ENCODE peak calls at places on chromosomes 1 and 21, in nine cellular contexts. A is mesenchymal stem cell; G is GM23338; Y is left ventricle myocardium inferior; O is heart right ventricle; K is MM.1S; X is effector memory CD4-positive, alpha-beta T cell; D is GM23248; V is fibroblast of lung. U is an unnamed sample.
A peak's percentile ranks its signal among the peaks of the same experiment; 100 is the strongest.

GRCh38 chr1:108107658-108108057 is 92.5 kb downstream of the SLC25A24 start:
- DNase-seq in X (no peak), A (peak; percentile 61), K (no peak), D (peak; percentile 88), O (no peak), G (no peak), Y (no peak), V (peak; percentile 14), U (no peak)

GRCh38 chr21:42243026-42243425 is 24.1 kb downstream of the ABCG1 start:
- DNase-seq in K (no peak), G (no peak), A (no peak), O (no peak), V (no peak), Y (no peak), D (no peak), X (no peak), U (no peak)

GRCh38 chr1:65959896-65960295 is 167.2 kb downstream of the PDE4B start:
- DNase-seq in O (no peak), V (peak; percentile 76), X (no peak), D (no peak), K (no peak), Y (no peak), G (no peak), A (no peak), U (no peak)

GRCh38 chr1:50272923-50273322 is 150.3 kb downstream of the DMRTA2 start:
- DNase-seq in A (no peak), X (no peak), V (no peak), K (no peak), D (no peak), O (no peak), Y (no peak), G (no peak), U (no peak)

GRCh38 chr1:8203551-8203950 is 114.4 kb upstream of the SLC45A1 start:
- DNase-seq in K (no peak), O (no peak), D (no peak), G (no peak), X (no peak), A (no peak), V (no peak), Y (no peak), U (peak; percentile 31)

GRCh38 chr1:230274254-230274653 is 151.9 kb downstream of the PGBD5 start:
- DNase-seq in D (no peak), V (no peak), Y (no peak), O (no peak), A (no peak), X (no peak), K (no peak), G (no peak), U (peak; percentile 72)

GRCh38 chr21:42538479-42539275 is 25.0 kb downstream of the SLC37A1 start:
- DNase-seq in O (no peak), G (no peak), X (no peak), D (no peak), K (no peak), A (no peak), V (no peak), Y (no peak), U (no peak)

GRCh38 chr1:38077523-38078147 is 31.0 kb upstream of the POU3F1 start:
- DNase-seq in A (no peak), K (no peak), D (peak; percentile 43), Y (no peak), X (no peak), G (no peak), V (peak; percentile 24), O (no peak), U (no peak)

GRCh38 chr21:43266534-43266933 is 97.7 kb downstream of the CRYAA start:
- DNase-seq in X (no peak), O (no peak), Y (no peak), K (no peak), G (no peak), A (peak; percentile 31), D (peak; percentile 57), V (no peak), U (no peak)

GRCh38 chr21:39176312-39176711 is 6.9 kb downstream of the PSMG1 start:
- DNase-seq in O (no peak), K (no peak), V (peak; percentile 16), G (no peak), X (no peak), D (peak; percentile 11), A (peak; percentile 63), Y (no peak), U (no peak)

GRCh38 chr21:41868062-41868710 is 11.0 kb downstream of the PRDM15 start:
- DNase-seq in K (peak; percentile 97), D (peak; percentile 72), G (no peak), X (no peak), V (no peak), O (no peak), Y (no peak), A (no peak), U (peak; percentile 31)

GRCh38 chr1:21143752-21144151 is 32.9 kb downstream of the EIF4G3 start:
- DNase-seq in D (no peak), Y (no peak), K (no peak), V (no peak), O (no peak), G (no peak), X (no peak), A (no peak), U (no peak)

GRCh38 chr21:29441651-29442050 is 142.9 kb downstream of the BACH1 start:
- DNase-seq in O (no peak), Y (no peak), D (peak; percentile 52), X (no peak), A (no peak), V (peak; percentile 22), K (no peak), G (no peak), U (no peak)

GRCh38 chr1:85617582-85618237 is 37.1 kb downstream of the CCN1 start:
- DNase-seq in K (no peak), Y (no peak), V (peak; percentile 76), G (no peak), D (peak; percentile 85), X (no peak), O (no peak), A (peak; percentile 46), U (no peak)

GRCh38 chr1:102002057-102002456 is 5.3 kb upstream of the OLFM3 start:
- DNase-seq in Y (no peak), O (no peak), V (no peak), K (no peak), D (no peak), G (no peak), A (no peak), X (no peak), U (no peak)

GRCh38 chr1:101992816-101993575 is 3.7 kb downstream of the OLFM3 start:
- DNase-seq in G (no peak), X (no peak), D (no peak), Y (no peak), K (no peak), A (no peak), O (no peak), V (no peak), U (no peak)

GRCh38 chr1:101995984-101996731 is 568 bp downstream of the OLFM3 start:
- DNase-seq in V (no peak), O (no peak), X (no peak), Y (no peak), K (no peak), G (peak; percentile 47), D (no peak), A (no peak), U (no peak)

GRCh38 chr1:101993703-101994102 is 3.0 kb downstream of the OLFM3 start:
- DNase-seq in X (no peak), K (peak; percentile 9), A (no peak), G (peak; percentile 52), Y (no peak), O (no peak), V (no peak), D (peak; percentile 1), U (no peak)

GRCh38 chr1:101996830-101997485 is at the start of gene OLFM3:
- DNase-seq in D (peak; percentile 21), G (peak; percentile 84), Y (no peak), O (no peak), K (no peak), A (peak; percentile 48), X (no peak), V (peak; percentile 8), U (peak; percentile 60)
- H3K4me3 ChIP-seq in D (no peak within 1 kb of the TSS), G (peak within 1 kb of the TSS; percentile 75), Y (peak within 1 kb of the TSS; percentile 21), O (no peak within 1 kb of the TSS), K (no peak within 1 kb of the TSS), A (no peak within 1 kb of the TSS), X (no peak within 1 kb of the TSS), V (no peak within 1 kb of the TSS), U (no peak within 1 kb of the TSS)

DNA sequence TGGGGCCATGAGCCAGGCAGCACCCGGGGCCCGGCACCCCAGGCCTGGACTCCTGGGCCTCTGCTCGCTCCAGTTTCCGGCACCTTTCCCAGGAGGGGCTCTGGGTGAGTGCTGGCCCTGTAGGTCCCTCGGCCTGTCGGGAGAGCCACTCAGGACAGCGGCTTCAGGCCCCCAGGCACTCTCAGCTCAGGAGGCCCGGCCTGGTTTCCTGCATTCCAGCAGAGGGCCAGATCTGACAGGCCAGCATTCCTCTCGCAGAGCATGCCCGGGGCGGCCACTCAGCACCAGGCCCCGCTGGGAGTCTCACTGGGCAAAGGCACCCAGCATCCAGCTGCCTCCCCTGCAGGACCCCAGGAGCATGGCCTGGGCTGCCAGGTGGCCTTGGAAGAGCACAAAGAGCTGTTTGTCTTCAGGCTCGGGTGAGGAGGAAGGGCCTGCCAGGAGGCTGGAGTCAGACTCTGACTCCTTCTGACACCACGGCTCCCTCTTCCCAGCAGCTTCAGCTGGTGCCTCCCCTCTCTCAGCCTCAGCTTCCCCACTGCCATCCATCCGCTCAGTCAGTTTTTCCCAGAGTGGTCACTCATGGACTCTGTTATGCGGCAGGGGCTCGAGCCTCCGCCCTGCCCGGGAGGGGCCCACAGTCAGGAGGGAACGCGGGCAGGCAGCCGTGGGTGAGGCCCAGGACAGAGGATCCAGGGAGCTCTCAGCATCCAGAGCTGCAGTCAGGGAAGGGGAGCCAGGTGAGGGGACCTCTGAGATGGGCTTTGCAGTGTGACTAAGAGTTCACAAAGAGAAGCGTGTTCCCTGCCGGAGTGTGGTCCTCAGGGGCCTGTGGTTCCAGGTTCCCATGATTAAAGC is 51.7 kb downstream of the WNT9A start:
- DNase-seq in Y (no peak), O (peak; percentile 11), G (no peak), D (no peak), K (no peak), X (no peak), A (no peak), V (peak; percentile 31), U (peak; percentile 74)
- H3K4me1 ChIP-seq in Y (peaks cover 5% of the 10 kb centered on the region), O (no peaks in the 10 kb centered on the region), G (peaks cover 3% of the 10 kb centered on the region), D (no peaks in the 10 kb centered on the region), K (no peaks in the 10 kb centered on the region), X (peaks cover 3% of the 10 kb centered on the region), A (peaks cover 43% of the 10 kb centered on the region), V (no peaks in the 10 kb centered on the region), U (no peaks in the 10 kb centered on the region)

GRCh38 chr1:226654508-226655124 is 84.5 kb downstream of the ITPKB start:
- DNase-seq in Y (peak; percentile 13), G (no peak), O (no peak), V (no peak), X (no peak), D (no peak), K (no peak), A (no peak), U (peak; percentile 75)
- H3K4me3 ChIP-seq in Y (no peak overlapping the region), G (no peak overlapping the region), O (no peak overlapping the region), V (no peak overlapping the region), X (peak overlapping the region; percentile 33), D (no peak overlapping the region), K (peak overlapping the region; percentile 69), A (no peak overlapping the region), U (peak overlapping the region; percentile 37)

DNA sequence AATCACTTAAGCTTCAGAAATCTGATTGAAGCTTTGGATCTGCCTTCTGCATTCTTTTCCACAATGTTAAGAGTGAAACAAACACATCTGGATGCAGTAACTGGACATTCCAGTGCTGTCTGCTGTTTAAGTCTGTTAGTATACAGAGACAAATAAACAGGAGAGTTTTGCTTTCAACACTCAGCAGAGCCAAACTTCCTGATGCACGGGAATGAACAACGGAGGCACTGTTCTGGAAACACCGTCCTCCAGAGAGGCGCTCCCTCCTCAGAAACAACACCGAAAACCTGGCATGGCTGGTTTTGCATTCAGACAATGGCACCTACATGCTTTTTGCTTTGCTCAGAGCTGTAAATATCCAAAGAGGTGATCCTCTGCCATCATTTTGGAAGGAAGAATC is 2.0 kb downstream of the TLR5 start:
- DNase-seq in V (no peak), X (no peak), G (peak; percentile 17), A (peak; percentile 47), Y (no peak), K (no peak), O (no peak), D (peak; percentile 17), U (no peak)
- H3K4me1 ChIP-seq in V (no peaks in the 10 kb centered on the region), X (peaks cover 16% of the 10 kb centered on the region), G (peaks cover 6% of the 10 kb centered on the region), A (peaks cover 11% of the 10 kb centered on the region), Y (peaks cover 40% of the 10 kb centered on the region), K (peaks cover 14% of the 10 kb centered on the region), O (peaks cover 12% of the 10 kb centered on the region), D (peaks cover 11% of the 10 kb centered on the region), U (peaks cover 59% of the 10 kb centered on the region)